ENCODE peak calls at places on chromosomes 16 and 17, in five cellular contexts. One of them, this sample, is unnamed.

GRCh38 chr16:27312580-27313421 is 973 bp upstream of the IL4R start:
- DNase-seq in CD8-positive, alpha-beta T cell: no peak
- DNase-seq in MM.1S: no peak
- DNase-seq in CD4-positive, CD25-positive, alpha-beta regulatory T cell: no peak
- DNase-seq in right cardiac atrium: no peak
- DNase-seq in this sample: no peak

GRCh38 chr16:8717892-8718400 is 43.5 kb downstream of the ABAT start:
- DNase-seq in right cardiac atrium: no peak
- DNase-seq in CD8-positive, alpha-beta T cell: no peak
- DNase-seq in MM.1S: no peak
- DNase-seq in CD4-positive, CD25-positive, alpha-beta regulatory T cell: no peak
- DNase-seq in this sample: no peak

GRCh38 chr16:70157105-70157476 is 16.5 kb upstream of the CLEC18C start:
- DNase-seq in right cardiac atrium: no peak
- DNase-seq in MM.1S: no peak
- DNase-seq in CD4-positive, CD25-positive, alpha-beta regulatory T cell: no peak
- DNase-seq in CD8-positive, alpha-beta T cell: no peak
- DNase-seq in this sample: no peak

GRCh38 chr17:35735036-35735805 is 3.8 kb downstream of the RASL10B start:
- DNase-seq in CD8-positive, alpha-beta T cell: no peak
- DNase-seq in CD4-positive, CD25-positive, alpha-beta regulatory T cell: no peak
- DNase-seq in MM.1S: no peak
- DNase-seq in right cardiac atrium: no peak
- DNase-seq in this sample: no peak

GRCh38 chr16:56606071-56606687 is 2.2 kb upstream of the MT2A start:
- DNase-seq in CD8-positive, alpha-beta T cell: no peak
- DNase-seq in CD4-positive, CD25-positive, alpha-beta regulatory T cell: no peak
- DNase-seq in MM.1S: no peak
- DNase-seq in right cardiac atrium: peak
- DNase-seq in this sample: no peak

GRCh38 chr16:58533751-58534470 is 18.6 kb downstream of the SETD6 start:
- DNase-seq in CD4-positive, CD25-positive, alpha-beta regulatory T cell: no peak
- DNase-seq in CD8-positive, alpha-beta T cell: no peak
- DNase-seq in MM.1S: no peak
- DNase-seq in right cardiac atrium: peak
- DNase-seq in this sample: no peak

GRCh38 chr17:3551189-3551588 is 6.4 kb downstream of the TRPV3 start:
- DNase-seq in CD4-positive, CD25-positive, alpha-beta regulatory T cell: no peak
- DNase-seq in right cardiac atrium: no peak
- DNase-seq in MM.1S: no peak
- DNase-seq in CD8-positive, alpha-beta T cell: no peak
- DNase-seq in this sample: no peak

GRCh38 chr17:68591583-68591982 is 9.6 kb downstream of the FAM20A start:
- DNase-seq in MM.1S: no peak
- DNase-seq in CD4-positive, CD25-positive, alpha-beta regulatory T cell: no peak
- DNase-seq in right cardiac atrium: peak
- DNase-seq in CD8-positive, alpha-beta T cell: no peak
- DNase-seq in this sample: no peak

GRCh38 chr17:30565073-30565935 is 88.1 kb downstream of the GOSR1 start:
- DNase-seq in MM.1S: no peak
- DNase-seq in CD8-positive, alpha-beta T cell: no peak
- DNase-seq in right cardiac atrium: no peak
- DNase-seq in CD4-positive, CD25-positive, alpha-beta regulatory T cell: no peak
- DNase-seq in this sample: no peak

GRCh38 chr16:48271728-48272127 is 24.4 kb upstream of the ABCC11 start:
- DNase-seq in CD4-positive, CD25-positive, alpha-beta regulatory T cell: no peak
- DNase-seq in MM.1S: no peak
- DNase-seq in right cardiac atrium: no peak
- DNase-seq in CD8-positive, alpha-beta T cell: no peak
- DNase-seq in this sample: no peak

GRCh38 chr16:50548659-50549560 is 714 bp downstream of the NKD1 start:
- DNase-seq in right cardiac atrium: no peak
- DNase-seq in CD8-positive, alpha-beta T cell: peak
- DNase-seq in MM.1S: no peak
- DNase-seq in CD4-positive, CD25-positive, alpha-beta regulatory T cell: no peak
- DNase-seq in this sample: no peak

GRCh38 chr17:81553616-81554181 is 1.5 kb upstream of the FAAP100 start:
- DNase-seq in MM.1S: no peak
- DNase-seq in CD8-positive, alpha-beta T cell: no peak
- DNase-seq in CD4-positive, CD25-positive, alpha-beta regulatory T cell: no peak
- DNase-seq in right cardiac atrium: peak
- DNase-seq in this sample: peak

GRCh38 chr17:3911271-3912053 is 4.8 kb downstream of the P2RX1 start:
- DNase-seq in MM.1S: peak
- DNase-seq in CD8-positive, alpha-beta T cell: peak
- DNase-seq in CD4-positive, CD25-positive, alpha-beta regulatory T cell: peak
- DNase-seq in right cardiac atrium: peak
- DNase-seq in this sample: no peak

GRCh38 chr17:29195465-29196081 is 15.4 kb upstream of the MYO18A start:
- DNase-seq in right cardiac atrium: no peak
- DNase-seq in CD8-positive, alpha-beta T cell: no peak
- DNase-seq in MM.1S: no peak
- DNase-seq in CD4-positive, CD25-positive, alpha-beta regulatory T cell: no peak
- DNase-seq in this sample: no peak

GRCh38 chr16:88335150-88335685 is 47.5 kb upstream of the ZNF469 start:
- DNase-seq in right cardiac atrium: no peak
- DNase-seq in CD8-positive, alpha-beta T cell: no peak
- DNase-seq in CD4-positive, CD25-positive, alpha-beta regulatory T cell: no peak
- DNase-seq in MM.1S: no peak
- DNase-seq in this sample: no peak

GRCh38 chr16:78331749-78332148 is 232.3 kb downstream of the WWOX start:
- DNase-seq in MM.1S: no peak
- DNase-seq in CD8-positive, alpha-beta T cell: no peak
- DNase-seq in CD4-positive, CD25-positive, alpha-beta regulatory T cell: no peak
- DNase-seq in right cardiac atrium: no peak
- DNase-seq in this sample: no peak

GRCh38 chr17:82917656-82918345 is 78.0 kb upstream of the ZNF750 start:
- DNase-seq in MM.1S: no peak
- DNase-seq in right cardiac atrium: peak
- DNase-seq in CD4-positive, CD25-positive, alpha-beta regulatory T cell: no peak
- DNase-seq in CD8-positive, alpha-beta T cell: peak
- DNase-seq in this sample: no peak

GRCh38 chr17:1186923-1187771 is 7.4 kb upstream of the ABR start:
- DNase-seq in CD8-positive, alpha-beta T cell: peak
- DNase-seq in CD4-positive, CD25-positive, alpha-beta regulatory T cell: peak
- DNase-seq in right cardiac atrium: peak
- DNase-seq in MM.1S: peak
- DNase-seq in this sample: peak

GRCh38 chr17:74853669-74854068 is 6.0 kb downstream of the GRIN2C start:
- DNase-seq in CD4-positive, CD25-positive, alpha-beta regulatory T cell: no peak
- DNase-seq in right cardiac atrium: no peak
- DNase-seq in CD8-positive, alpha-beta T cell: no peak
- DNase-seq in MM.1S: no peak
- DNase-seq in this sample: no peak

GRCh38 chr17:78460176-78460675 is 81.8 kb downstream of the PGS1 start:
- DNase-seq in MM.1S: no peak
- DNase-seq in CD4-positive, CD25-positive, alpha-beta regulatory T cell: no peak
- DNase-seq in right cardiac atrium: no peak
- DNase-seq in CD8-positive, alpha-beta T cell: no peak
- DNase-seq in this sample: no peak

GRCh38 chr17:1712271-1712670 is 2.1 kb upstream of the TLCD2 start:
- DNase-seq in MM.1S: no peak
- DNase-seq in right cardiac atrium: peak
- DNase-seq in CD4-positive, CD25-positive, alpha-beta regulatory T cell: no peak
- DNase-seq in CD8-positive, alpha-beta T cell: no peak
- DNase-seq in this sample: no peak

GRCh38 chr17:61464121-61464905 is 12.1 kb downstream of the TBX4 start:
- DNase-seq in CD4-positive, CD25-positive, alpha-beta regulatory T cell: no peak
- DNase-seq in MM.1S: no peak
- DNase-seq in CD8-positive, alpha-beta T cell: no peak
- DNase-seq in right cardiac atrium: no peak
- DNase-seq in this sample: no peak

GRCh38 chr16:67034478-67034877 is 5.5 kb downstream of the CBFB start:
- DNase-seq in CD4-positive, CD25-positive, alpha-beta regulatory T cell: no peak
- DNase-seq in CD8-positive, alpha-beta T cell: no peak
- DNase-seq in MM.1S: no peak
- DNase-seq in right cardiac atrium: no peak
- DNase-seq in this sample: no peak

GRCh38 chr16:90009172-90009899 is 9.9 kb downstream of the DBNDD1 start:
- DNase-seq in right cardiac atrium: no peak
- DNase-seq in CD8-positive, alpha-beta T cell: no peak
- DNase-seq in CD4-positive, CD25-positive, alpha-beta regulatory T cell: no peak
- DNase-seq in MM.1S: no peak
- DNase-seq in this sample: no peak

GRCh38 chr16:2692948-2693651 is 10.8 kb downstream of the KCTD5 start:
- DNase-seq in right cardiac atrium: peak
- DNase-seq in CD8-positive, alpha-beta T cell: no peak
- DNase-seq in MM.1S: no peak
- DNase-seq in CD4-positive, CD25-positive, alpha-beta regulatory T cell: no peak
- DNase-seq in this sample: no peak

GRCh38 chr16:52071101-52071500 is 475.8 kb downstream of the TOX3 start:
- DNase-seq in CD8-positive, alpha-beta T cell: no peak
- DNase-seq in right cardiac atrium: no peak
- DNase-seq in MM.1S: no peak
- DNase-seq in CD4-positive, CD25-positive, alpha-beta regulatory T cell: no peak
- DNase-seq in this sample: no peak

GRCh38 chr16:52482916-52483315 is 64.0 kb downstream of the TOX3 start:
- DNase-seq in MM.1S: no peak
- DNase-seq in right cardiac atrium: no peak
- DNase-seq in CD4-positive, CD25-positive, alpha-beta regulatory T cell: no peak
- DNase-seq in CD8-positive, alpha-beta T cell: no peak
- DNase-seq in this sample: no peak

GRCh38 chr17:42389902-42390301 is 1.7 kb upstream of the STAT3 start:
- DNase-seq in CD8-positive, alpha-beta T cell: no peak
- DNase-seq in MM.1S: no peak
- DNase-seq in right cardiac atrium: no peak
- DNase-seq in CD4-positive, CD25-positive, alpha-beta regulatory T cell: no peak
- DNase-seq in this sample: no peak

GRCh38 chr17:42388381-42389134 is at the start of gene STAT3:
- DNase-seq in CD4-positive, CD25-positive, alpha-beta regulatory T cell: peak
- DNase-seq in right cardiac atrium: peak
- DNase-seq in CD8-positive, alpha-beta T cell: peak
- DNase-seq in MM.1S: peak
- DNase-seq in this sample: peak

GRCh38 chr17:42387663-42388380 is 420 bp downstream of the STAT3 start:
- DNase-seq in MM.1S: peak
- DNase-seq in CD4-positive, CD25-positive, alpha-beta regulatory T cell: peak
- DNase-seq in CD8-positive, alpha-beta T cell: peak
- DNase-seq in right cardiac atrium: peak
- DNase-seq in this sample: no peak

GRCh38 chr17:42387221-42387657 is 1.0 kb downstream of the STAT3 start:
- DNase-seq in CD8-positive, alpha-beta T cell: no peak
- DNase-seq in CD4-positive, CD25-positive, alpha-beta regulatory T cell: no peak
- DNase-seq in right cardiac atrium: no peak
- DNase-seq in MM.1S: no peak
- DNase-seq in this sample: no peak

GRCh38 chr17:42389135-42389417 is 834 bp upstream of the STAT3 start:
- DNase-seq in MM.1S: no peak
- DNase-seq in right cardiac atrium: no peak
- DNase-seq in CD4-positive, CD25-positive, alpha-beta regulatory T cell: no peak
- DNase-seq in CD8-positive, alpha-beta T cell: no peak
- DNase-seq in this sample: no peak
- H3K27ac ChIP-seq in MM.1S: no peak
- H3K27ac ChIP-seq in right cardiac atrium: peak
- H3K27ac ChIP-seq in CD4-positive, CD25-positive, alpha-beta regulatory T cell: peak
- H3K27ac ChIP-seq in CD8-positive, alpha-beta T cell: peak
- H3K27ac ChIP-seq in this sample: peak

DNA sequence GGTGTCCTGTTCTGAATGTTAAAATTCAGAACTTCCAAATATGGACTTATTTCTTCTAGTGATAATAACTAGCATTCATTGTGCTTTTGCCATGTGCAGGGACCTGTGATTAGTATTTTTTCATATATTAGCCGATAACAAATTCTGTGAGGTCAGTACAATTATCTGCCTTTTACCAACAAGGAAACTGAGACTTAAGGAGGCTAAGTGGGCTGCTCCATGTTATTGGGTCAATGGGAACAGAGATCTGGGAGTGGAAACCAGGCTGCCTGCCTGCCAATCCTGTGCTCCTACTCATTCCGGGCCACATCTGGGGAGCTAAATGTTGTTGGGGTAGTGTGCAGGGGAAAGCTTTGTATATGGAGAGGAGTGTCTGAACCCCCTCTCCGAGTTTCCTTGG is 3.7 kb downstream of the TMEM106A start:
- DNase-seq in right cardiac atrium: no peak
- DNase-seq in CD8-positive, alpha-beta T cell: no peak
- DNase-seq in CD4-positive, CD25-positive, alpha-beta regulatory T cell: no peak
- DNase-seq in MM.1S: no peak
- DNase-seq in this sample: no peak
- H3K27ac ChIP-seq in right cardiac atrium: no peak
- H3K27ac ChIP-seq in CD8-positive, alpha-beta T cell: no peak
- H3K27ac ChIP-seq in CD4-positive, CD25-positive, alpha-beta regulatory T cell: no peak
- H3K27ac ChIP-seq in MM.1S: no peak
- H3K27ac ChIP-seq in this sample: no peak

GRCh38 chr17:62898239-62898864 is 67.7 kb upstream of the TANC2 start:
- DNase-seq in right cardiac atrium: peak
- DNase-seq in CD4-positive, CD25-positive, alpha-beta regulatory T cell: no peak
- DNase-seq in CD8-positive, alpha-beta T cell: no peak
- DNase-seq in MM.1S: no peak
- DNase-seq in this sample: no peak

GRCh38 chr17:62902573-62903229 is 63.3 kb upstream of the TANC2 start:
- DNase-seq in right cardiac atrium: no peak
- DNase-seq in MM.1S: no peak
- DNase-seq in CD4-positive, CD25-positive, alpha-beta regulatory T cell: no peak
- DNase-seq in CD8-positive, alpha-beta T cell: no peak
- DNase-seq in this sample: no peak

GRCh38 chr17:62900096-62900495 is 65.9 kb upstream of the TANC2 start:
- DNase-seq in CD4-positive, CD25-positive, alpha-beta regulatory T cell: no peak
- DNase-seq in MM.1S: no peak
- DNase-seq in CD8-positive, alpha-beta T cell: no peak
- DNase-seq in right cardiac atrium: no peak
- DNase-seq in this sample: no peak

GRCh38 chr17:62899349-62899748 is 66.7 kb upstream of the TANC2 start:
- DNase-seq in MM.1S: no peak
- DNase-seq in CD4-positive, CD25-positive, alpha-beta regulatory T cell: no peak
- DNase-seq in right cardiac atrium: peak
- DNase-seq in CD8-positive, alpha-beta T cell: no peak
- DNase-seq in this sample: no peak

GRCh38 chr17:62901544-62901943 is 64.5 kb upstream of the TANC2 start:
- DNase-seq in CD8-positive, alpha-beta T cell: no peak
- DNase-seq in right cardiac atrium: no peak
- DNase-seq in CD4-positive, CD25-positive, alpha-beta regulatory T cell: no peak
- DNase-seq in MM.1S: no peak
- DNase-seq in this sample: no peak
- H3K27ac ChIP-seq in CD8-positive, alpha-beta T cell: no peak
- H3K27ac ChIP-seq in right cardiac atrium: no peak
- H3K27ac ChIP-seq in CD4-positive, CD25-positive, alpha-beta regulatory T cell: no peak
- H3K27ac ChIP-seq in MM.1S: no peak
- H3K27ac ChIP-seq in this sample: no peak

DNA sequence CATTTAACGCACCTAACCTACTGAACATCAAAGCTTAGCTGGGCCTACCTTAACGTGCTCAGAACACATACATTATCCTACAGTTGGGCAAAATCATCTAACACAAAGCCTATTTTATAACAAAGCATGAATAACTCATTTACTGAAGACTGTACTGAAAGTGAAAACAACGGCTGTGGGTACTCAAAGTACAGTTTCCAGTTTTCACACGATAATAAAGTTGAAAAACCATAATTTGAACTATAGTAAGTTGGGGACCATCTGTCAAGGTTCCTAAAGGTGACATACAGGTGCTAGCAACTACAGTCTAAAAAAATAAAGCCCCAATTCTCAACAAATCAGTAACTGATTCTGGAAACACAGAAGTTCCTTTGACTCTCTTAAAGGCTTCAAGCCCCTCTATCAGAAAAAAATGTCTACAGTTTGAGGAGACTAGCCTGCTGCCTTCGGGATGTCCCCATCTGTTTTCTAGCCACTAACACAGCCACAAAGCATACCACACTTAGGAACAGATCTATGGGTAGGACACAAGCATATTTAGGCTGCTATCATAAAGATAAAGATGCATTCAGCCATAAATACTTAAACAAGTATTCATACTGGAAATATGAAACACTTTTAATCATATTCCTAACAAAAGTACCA is 71.3 kb downstream of the KANSL1 start:
- DNase-seq in right cardiac atrium: no peak
- DNase-seq in MM.1S: peak
- DNase-seq in CD8-positive, alpha-beta T cell: no peak
- DNase-seq in CD4-positive, CD25-positive, alpha-beta regulatory T cell: no peak
- DNase-seq in this sample: no peak
- H3K27ac ChIP-seq in right cardiac atrium: no peak
- H3K27ac ChIP-seq in MM.1S: peak
- H3K27ac ChIP-seq in CD8-positive, alpha-beta T cell: no peak
- H3K27ac ChIP-seq in CD4-positive, CD25-positive, alpha-beta regulatory T cell: peak
- H3K27ac ChIP-seq in this sample: no peak

This sample was measured in epithelial cell of prostate.